ENCODE peak calls at places on chromosomes 11 and 22, in eight cellular contexts. E is GM23248; N is mucosa of descending colon; P is CD4-positive, CD25-positive, alpha-beta regulatory T cell; X is SK-N-SH; M is endodermal cell; U is aorta; F is fibroblast of lung. A is an unnamed sample. For H3K4me1 and H3K36me3, the result is how much of the 10 kb centered on the place peaks cover.

GRCh38 chr22:37260396-37260795 is 16.3 kb upstream of the RAC2 start:
- DNase-seq in E (no peak), N (no peak), P (no peak), X (no peak), M (peak), U (no peak), F (no peak), A (no peak)

GRCh38 chr11:35391922-35392813 is 27.2 kb downstream of the SLC1A2 start:
- DNase-seq in E (peak), N (peak), P (peak), X (peak), M (peak), U (peak), F (peak), A (peak)

GRCh38 chr11:6667733-6668374 is 12.2 kb upstream of the DCHS1 start:
- DNase-seq in E (peak), N (no peak), P (peak), X (no peak), M (peak), U (no peak), F (peak), A (no peak)

GRCh38 chr11:102614485-102614884 is 10.6 kb downstream of the MMP20 start:
- DNase-seq in E (no peak), N (no peak), P (no peak), X (no peak), M (no peak), U (no peak), F (no peak), A (no peak)

GRCh38 chr11:106503901-106504300 is 426.4 kb downstream of the AASDHPPT start:
- DNase-seq in E (no peak), N (no peak), P (no peak), X (peak), M (no peak), U (no peak), F (no peak), A (no peak)

GRCh38 chr11:111194789-111195188 is 50.7 kb upstream of the POU2AF2 start:
- DNase-seq in E (no peak), N (no peak), P (no peak), X (no peak), M (no peak), U (no peak), F (peak), A (no peak)

GRCh38 chr11:109970516-109971183 is 122.5 kb upstream of the ZC3H12C start:
- DNase-seq in E (no peak), N (no peak), P (no peak), X (no peak), M (no peak), U (no peak), F (no peak), A (no peak)

GRCh38 chr11:19027829-19028595 is 32.5 kb downstream of the MRGPRX2 start:
- DNase-seq in E (peak), N (no peak), P (no peak), X (no peak), M (no peak), U (no peak), F (peak), A (no peak)

GRCh38 chr11:3865388-3866193 is 10.1 kb downstream of the STIM1 start:
- DNase-seq in E (peak), N (no peak), P (no peak), X (no peak), M (no peak), U (no peak), F (peak), A (no peak)

GRCh38 chr11:134761361-134761760 is 349.3 kb upstream of the B3GAT1 start:
- DNase-seq in E (no peak), N (no peak), P (no peak), X (no peak), M (peak), U (no peak), F (no peak), A (no peak)

GRCh38 chr11:120751550-120751949 is 240.0 kb downstream of the GRIK4 start:
- DNase-seq in E (no peak), N (no peak), P (no peak), X (no peak), M (no peak), U (no peak), F (no peak), A (no peak)

GRCh38 chr22:50072714-50073538 is 12.3 kb downstream of the MLC1 start:
- DNase-seq in E (no peak), N (no peak), P (no peak), X (peak), M (peak), U (peak), F (no peak), A (no peak)

GRCh38 chr11:46302866-46303265 is 25.4 kb downstream of the CREB3L1 start:
- DNase-seq in E (no peak), N (no peak), P (no peak), X (no peak), M (no peak), U (no peak), F (no peak), A (no peak)

GRCh38 chr22:23183107-23183698 is 2.9 kb downstream of the BCR start:
- DNase-seq in E (peak), N (peak), P (no peak), X (peak), M (peak), U (peak), F (peak), A (peak)

GRCh38 chr22:26565889-26566288 is 24.0 kb downstream of the TPST2 start:
- DNase-seq in E (no peak), N (no peak), P (no peak), X (no peak), M (no peak), U (no peak), F (no peak), A (no peak)

GRCh38 chr22:19039796-19040580 is 82.2 kb downstream of the DGCR2 start:
- DNase-seq in E (no peak), N (peak), P (no peak), X (no peak), M (peak), U (peak), F (no peak), A (peak)

GRCh38 chr11:7603031-7603781 is 70.1 kb downstream of the CYB5R2 start:
- DNase-seq in E (peak), N (no peak), P (no peak), X (no peak), M (no peak), U (no peak), F (no peak), A (no peak)

GRCh38 chr22:38419121-38419863 is 35.7 kb downstream of the KCNJ4 start:
- DNase-seq in E (no peak), N (no peak), P (no peak), X (no peak), M (peak), U (peak), F (no peak), A (no peak)

GRCh38 chr11:76770642-76771445 is 12.3 kb upstream of the TSKU start:
- DNase-seq in E (peak), N (no peak), P (no peak), X (no peak), M (peak), U (peak), F (peak), A (no peak)

GRCh38 chr11:82631722-82632630 is 101.7 kb downstream of the FAM181B start:
- DNase-seq in E (peak), N (no peak), P (no peak), X (no peak), M (no peak), U (no peak), F (peak), A (no peak)

GRCh38 chr11:46296520-46297448 is 19.3 kb downstream of the CREB3L1 start:
- DNase-seq in E (peak), N (no peak), P (no peak), X (peak), M (peak), U (peak), F (peak), A (peak)

GRCh38 chr11:102869354-102869753 is 5.4 kb downstream of the MMP12 start:
- DNase-seq in E (no peak), N (no peak), P (no peak), X (no peak), M (no peak), U (no peak), F (no peak), A (no peak)

GRCh38 chr11:64725601-64726139 is 2.7 kb upstream of the NRXN2 start:
- DNase-seq in E (no peak), N (no peak), P (no peak), X (no peak), M (peak), U (no peak), F (no peak), A (no peak)

GRCh38 chr11:126148317-126148716 is 63.1 kb downstream of the RPUSD4 start:
- DNase-seq in E (no peak), N (no peak), P (no peak), X (no peak), M (no peak), U (no peak), F (no peak), A (no peak)

GRCh38 chr11:69155302-69156198 is at the start of gene SMIM38:
- DNase-seq in E (no peak), N (no peak), P (no peak), X (no peak), M (no peak), U (no peak), F (no peak), A (no peak)

GRCh38 chr11:2365571-2366210 is 11.4 kb upstream of the CD81 start:
- DNase-seq in E (no peak), N (no peak), P (no peak), X (no peak), M (no peak), U (no peak), F (no peak), A (no peak)

DNA sequence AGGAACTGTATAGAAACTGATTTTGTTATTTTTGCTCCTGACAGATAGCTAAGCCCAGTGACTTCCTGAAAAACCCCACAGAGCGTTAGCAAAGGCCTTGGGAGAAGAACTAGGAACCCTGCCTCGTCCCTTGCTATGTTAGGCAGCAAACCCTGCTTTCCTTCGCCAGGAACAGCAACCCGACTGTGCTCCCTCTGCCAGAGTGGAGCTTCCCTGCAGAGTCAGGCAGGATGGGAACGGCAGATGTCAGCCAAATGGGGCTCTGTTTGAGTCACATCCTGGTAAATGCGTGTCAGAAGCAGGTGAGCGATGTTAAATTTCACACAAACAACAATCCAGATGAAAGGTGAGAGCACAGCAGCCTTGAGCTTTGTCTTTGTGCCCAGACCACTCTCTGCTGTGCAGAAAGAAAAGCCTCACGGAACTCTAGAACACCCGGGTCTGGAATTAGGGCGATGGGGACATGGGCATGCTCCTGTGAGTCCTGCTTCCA is 186.6 kb downstream of the ADAMTS15 start:
- DNase-seq in E (peak), N (no peak), P (no peak), X (no peak), M (peak), U (peak), F (peak), A (no peak)
- H3K4me3 ChIP-seq in E (no peak), N (no peak), P (no peak), X (no peak), M (no peak), U (no peak), F (no peak), A (no peak)

GRCh38 chr11:10651579-10652361 is 41.8 kb downstream of the IRAG1 start:
- DNase-seq in E (no peak), N (no peak), P (no peak), X (no peak), M (no peak), U (peak), F (no peak), A (no peak)

GRCh38 chr11:10655931-10656576 is 37.5 kb downstream of the IRAG1 start:
- DNase-seq in E (no peak), N (no peak), P (no peak), X (no peak), M (no peak), U (no peak), F (no peak), A (no peak)

GRCh38 chr11:10653242-10653641 is 40.3 kb downstream of the IRAG1 start:
- DNase-seq in E (no peak), N (no peak), P (no peak), X (no peak), M (no peak), U (no peak), F (no peak), A (no peak)

GRCh38 chr11:10655227-10655626 is 38.3 kb downstream of the IRAG1 start:
- DNase-seq in E (no peak), N (no peak), P (no peak), X (no peak), M (no peak), U (no peak), F (no peak), A (no peak)

DNA sequence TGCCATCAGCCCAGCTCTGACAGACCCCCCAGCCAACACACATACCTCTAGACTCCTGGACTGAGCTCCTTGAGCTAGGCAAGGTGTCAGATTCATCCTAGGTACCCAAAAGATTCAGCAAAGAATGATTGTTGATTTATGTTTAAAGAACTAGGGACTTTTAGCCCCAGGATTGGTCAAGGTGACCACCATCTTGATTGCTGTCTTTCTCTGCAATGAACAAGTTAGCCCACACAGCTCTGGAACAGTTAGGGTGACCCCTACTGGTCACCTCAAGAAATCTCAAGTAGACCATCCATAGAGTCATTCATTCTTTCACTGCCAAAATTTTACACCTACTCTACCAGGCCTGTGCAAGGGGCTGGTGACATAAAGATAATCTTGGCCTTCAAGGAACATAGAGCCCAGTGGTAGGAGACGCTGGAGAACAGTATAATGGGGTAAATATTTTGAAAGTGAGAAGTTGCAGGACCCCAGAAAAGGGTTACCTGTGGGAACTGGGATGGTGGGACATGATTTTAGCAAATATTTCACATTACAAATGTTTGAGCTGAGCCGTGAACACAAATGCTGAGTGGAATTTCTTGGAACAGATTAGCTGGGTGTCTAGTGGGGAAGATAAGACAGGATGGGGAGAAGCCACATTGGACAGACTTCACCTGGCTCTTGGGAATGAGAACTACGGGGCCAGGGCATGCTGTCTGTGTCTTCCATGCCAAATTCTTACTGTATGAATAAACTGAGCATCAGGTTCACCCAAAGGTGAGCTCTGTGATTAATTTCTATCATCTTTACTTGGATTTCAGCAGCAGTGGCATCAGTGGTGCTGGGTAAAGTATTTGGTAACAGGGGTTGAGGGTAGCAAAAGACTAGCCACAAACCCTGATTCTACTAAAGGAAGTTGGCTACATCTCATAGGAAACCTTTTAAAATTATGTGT is 39.1 kb downstream of the IRAG1 start:
- DNase-seq in E (peak), N (no peak), P (peak), X (peak), M (peak), U (no peak), F (peak), A (peak)
- H3K4me1 ChIP-seq in E (under half), N (under half), P (under half), X (under half), M (under half), U (under half), F (under half), A (under half)

GRCh38 chr22:46673205-46673604 is 53.0 kb downstream of the GRAMD4 start:
- DNase-seq in E (peak), N (no peak), P (no peak), X (peak), M (no peak), U (no peak), F (no peak), A (no peak)

GRCh38 chr22:46672731-46673130 is 52.5 kb downstream of the GRAMD4 start:
- DNase-seq in E (peak), N (peak), P (no peak), X (no peak), M (no peak), U (no peak), F (no peak), A (peak)

GRCh38 chr22:46674906-46675305 is 54.7 kb downstream of the GRAMD4 start:
- DNase-seq in E (no peak), N (no peak), P (peak), X (no peak), M (no peak), U (no peak), F (no peak), A (no peak)

GRCh38 chr22:46674367-46674781 is 54.2 kb downstream of the GRAMD4 start:
- DNase-seq in E (no peak), N (peak), P (peak), X (no peak), M (no peak), U (peak), F (no peak), A (peak)

DNA sequence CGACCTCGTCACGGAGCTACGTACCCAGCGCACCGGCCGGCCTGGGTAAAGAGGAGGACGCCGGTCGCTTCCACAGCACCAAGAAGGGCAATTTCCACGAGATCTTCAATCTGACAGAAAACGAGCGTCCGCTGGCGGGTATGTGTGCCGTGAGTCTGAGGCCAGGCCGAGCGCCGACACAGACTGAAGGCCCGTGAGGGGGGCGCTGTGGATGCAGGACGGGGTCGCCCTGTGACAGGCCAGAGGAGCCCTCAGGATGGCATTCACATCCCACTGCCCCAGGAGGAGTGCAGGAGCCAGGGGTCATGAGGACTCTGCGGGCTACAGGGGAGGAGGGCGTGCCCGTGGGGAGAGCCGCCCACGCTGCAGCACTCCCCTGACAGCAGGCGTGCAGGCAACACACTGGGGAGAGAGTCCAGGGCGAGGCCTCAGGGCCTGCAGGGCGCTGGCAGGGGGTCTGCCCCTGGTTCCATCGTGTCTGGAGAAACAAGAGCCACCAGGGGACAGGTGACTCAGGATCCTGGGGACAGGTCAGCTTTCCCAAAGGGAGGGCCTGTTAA is 53.6 kb downstream of the GRAMD4 start:
- DNase-seq in E (no peak), N (no peak), P (no peak), X (no peak), M (no peak), U (no peak), F (no peak), A (no peak)
- H3K36me3 ChIP-seq in E (under half), N (under half), P (under half), X (under half), M (under half), U (under half), F (under half), A (under half)

GRCh38 chr11:94771951-94772350 is 3.8 kb downstream of the AMOTL1 start:
- DNase-seq in E (no peak), N (no peak), P (no peak), X (no peak), M (no peak), U (no peak), F (no peak), A (no peak)
- H3K4me3 ChIP-seq in E (no peak), N (no peak), P (no peak), X (no peak), M (peak), U (no peak), F (no peak), A (no peak)

A was measured in Peyer's patch.